ENCODE peak calls at places on chromosomes 12 and 14, in six cellular contexts. One of them, this sample, is unnamed.

GRCh38 chr12:46550266-46550879 is 177.8 kb upstream of the SLC38A2 start:
- DNase-seq in mesendoderm: no peak
- DNase-seq in CD8-positive, alpha-beta memory T cell: no peak
- DNase-seq in prostate gland: no peak
- DNase-seq in brain microvascular endothelial cell: no peak
- DNase-seq in pancreas: no peak
- DNase-seq in this sample: no peak

GRCh38 chr14:80211143-80212024 is at the start of gene DIO2:
- DNase-seq in mesendoderm: peak
- DNase-seq in CD8-positive, alpha-beta memory T cell: no peak
- DNase-seq in prostate gland: no peak
- DNase-seq in brain microvascular endothelial cell: no peak
- DNase-seq in pancreas: no peak
- DNase-seq in this sample: no peak

GRCh38 chr12:12336049-12336411 is 14.0 kb downstream of the MANSC1 start:
- DNase-seq in mesendoderm: peak
- DNase-seq in CD8-positive, alpha-beta memory T cell: no peak
- DNase-seq in prostate gland: no peak
- DNase-seq in brain microvascular endothelial cell: peak
- DNase-seq in pancreas: no peak
- DNase-seq in this sample: no peak

GRCh38 chr14:82313889-82314288 is 780.2 kb upstream of the SEL1L start:
- DNase-seq in mesendoderm: no peak
- DNase-seq in CD8-positive, alpha-beta memory T cell: no peak
- DNase-seq in prostate gland: peak
- DNase-seq in brain microvascular endothelial cell: no peak
- DNase-seq in pancreas: no peak
- DNase-seq in this sample: no peak

GRCh38 chr14:83164016-83164415 is 1630.4 kb upstream of the SEL1L start:
- DNase-seq in mesendoderm: no peak
- DNase-seq in CD8-positive, alpha-beta memory T cell: no peak
- DNase-seq in prostate gland: no peak
- DNase-seq in brain microvascular endothelial cell: peak
- DNase-seq in pancreas: no peak
- DNase-seq in this sample: no peak

GRCh38 chr12:89977356-89978185 is 268.9 kb upstream of the ATP2B1 start:
- DNase-seq in mesendoderm: no peak
- DNase-seq in CD8-positive, alpha-beta memory T cell: no peak
- DNase-seq in prostate gland: no peak
- DNase-seq in brain microvascular endothelial cell: no peak
- DNase-seq in pancreas: no peak
- DNase-seq in this sample: no peak

GRCh38 chr12:4962539-4963486 is 53.1 kb downstream of the KCNA1 start:
- DNase-seq in mesendoderm: peak
- DNase-seq in CD8-positive, alpha-beta memory T cell: no peak
- DNase-seq in prostate gland: no peak
- DNase-seq in brain microvascular endothelial cell: peak
- DNase-seq in pancreas: no peak
- DNase-seq in this sample: no peak

GRCh38 chr12:65613692-65614091 is 210.6 kb upstream of the HMGA2 start:
- DNase-seq in mesendoderm: no peak
- DNase-seq in CD8-positive, alpha-beta memory T cell: no peak
- DNase-seq in prostate gland: no peak
- DNase-seq in brain microvascular endothelial cell: no peak
- DNase-seq in pancreas: no peak
- DNase-seq in this sample: no peak

DNA sequence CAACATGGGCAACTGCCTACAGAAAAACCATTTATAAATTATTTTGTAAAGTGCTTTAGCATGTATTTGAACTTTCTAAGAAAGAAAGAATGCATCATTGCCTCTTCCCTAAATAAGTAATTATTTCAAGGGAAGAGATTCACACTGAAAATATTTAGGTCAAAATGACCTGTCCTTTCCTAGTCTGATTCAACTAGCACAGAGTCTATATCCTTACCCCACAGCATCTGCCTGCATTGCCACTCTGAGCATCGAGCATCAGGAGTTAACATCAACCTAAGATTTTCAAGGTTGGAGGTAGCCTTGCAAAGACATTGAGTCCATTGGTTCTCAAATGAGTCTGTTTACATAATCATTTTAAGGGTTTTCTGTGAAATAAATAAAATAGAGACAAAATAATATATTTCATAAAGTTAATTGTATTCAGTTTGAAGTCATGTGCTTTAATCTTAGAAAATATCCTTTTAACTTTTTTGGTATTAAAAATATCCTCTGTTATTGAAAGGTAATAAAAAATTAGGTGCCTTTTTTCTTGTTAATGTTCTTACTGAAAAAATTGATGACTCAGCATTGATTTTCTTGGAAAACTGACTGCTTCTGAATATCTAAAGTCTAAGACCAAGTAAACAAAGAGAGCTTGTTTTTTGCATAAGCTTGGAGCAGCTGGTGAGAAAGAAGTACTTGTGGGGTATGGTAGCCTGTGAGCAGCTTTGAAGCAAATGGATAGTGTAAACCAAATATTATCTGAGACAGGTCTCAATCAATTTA is 268.9 kb upstream of the CLEC14A start:
- DNase-seq in mesendoderm: no peak
- DNase-seq in CD8-positive, alpha-beta memory T cell: no peak
- DNase-seq in prostate gland: no peak
- DNase-seq in brain microvascular endothelial cell: no peak
- DNase-seq in pancreas: no peak
- DNase-seq in this sample: no peak
- H3K27ac ChIP-seq in mesendoderm: peak
- H3K27ac ChIP-seq in CD8-positive, alpha-beta memory T cell: no peak
- H3K27ac ChIP-seq in prostate gland: no peak
- H3K27ac ChIP-seq in brain microvascular endothelial cell: no peak
- H3K27ac ChIP-seq in pancreas: no peak
- H3K27ac ChIP-seq in this sample: no peak

GRCh38 chr14:96662116-96662901 is 134.9 kb upstream of the VRK1 start:
- DNase-seq in mesendoderm: no peak
- DNase-seq in CD8-positive, alpha-beta memory T cell: no peak
- DNase-seq in prostate gland: no peak
- DNase-seq in brain microvascular endothelial cell: no peak
- DNase-seq in pancreas: no peak
- DNase-seq in this sample: no peak
- H3K27ac ChIP-seq in mesendoderm: no peak
- H3K27ac ChIP-seq in CD8-positive, alpha-beta memory T cell: no peak
- H3K27ac ChIP-seq in prostate gland: no peak
- H3K27ac ChIP-seq in brain microvascular endothelial cell: no peak
- H3K27ac ChIP-seq in pancreas: no peak
- H3K27ac ChIP-seq in this sample: no peak

DNA sequence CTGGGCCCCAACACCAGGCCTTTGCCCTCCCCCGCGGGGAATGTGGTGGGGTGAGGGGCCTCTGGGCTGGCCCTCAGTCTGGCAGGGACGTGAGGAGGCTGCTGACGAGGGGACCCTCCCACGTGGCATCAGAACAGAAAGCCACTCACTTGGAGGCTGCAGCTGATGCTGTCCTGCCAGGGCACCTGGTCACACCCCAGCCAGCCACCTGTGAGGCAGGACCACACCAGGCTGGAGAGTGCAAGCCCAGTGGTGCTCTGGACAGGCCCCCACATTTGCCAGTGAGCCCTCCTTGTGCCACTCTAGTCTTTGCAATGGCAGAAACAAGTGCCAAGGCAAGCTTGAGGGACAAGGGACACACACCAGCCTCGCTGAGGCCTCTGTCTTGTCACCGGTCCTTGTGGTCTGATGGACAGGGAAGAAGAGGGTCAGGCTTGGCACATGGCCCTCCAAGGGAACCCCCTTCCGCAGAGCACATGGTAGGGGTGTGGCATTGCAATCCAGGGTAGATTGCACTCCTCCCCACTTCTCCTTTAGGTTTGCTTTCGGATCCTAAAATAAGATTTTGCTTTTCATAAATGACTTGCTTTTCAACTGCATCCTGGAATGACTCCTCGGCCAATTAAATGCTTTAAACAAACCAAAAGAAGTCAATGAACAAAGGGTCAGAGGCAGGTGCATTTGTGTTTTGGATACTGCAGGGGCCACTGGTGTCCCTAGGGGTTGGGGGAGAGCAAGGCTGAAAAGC is 53.7 kb downstream of the CCDC88C start:
- DNase-seq in mesendoderm: no peak
- DNase-seq in CD8-positive, alpha-beta memory T cell: no peak
- DNase-seq in prostate gland: no peak
- DNase-seq in brain microvascular endothelial cell: no peak
- DNase-seq in pancreas: no peak
- DNase-seq in this sample: no peak
- H3K27ac ChIP-seq in mesendoderm: no peak
- H3K27ac ChIP-seq in CD8-positive, alpha-beta memory T cell: no peak
- H3K27ac ChIP-seq in prostate gland: no peak
- H3K27ac ChIP-seq in brain microvascular endothelial cell: no peak
- H3K27ac ChIP-seq in pancreas: no peak
- H3K27ac ChIP-seq in this sample: no peak

GRCh38 chr12:93786669-93787397 is 109.7 kb downstream of the CRADD start:
- DNase-seq in mesendoderm: no peak
- DNase-seq in CD8-positive, alpha-beta memory T cell: no peak
- DNase-seq in prostate gland: no peak
- DNase-seq in brain microvascular endothelial cell: no peak
- DNase-seq in pancreas: no peak
- DNase-seq in this sample: no peak
- H3K27ac ChIP-seq in mesendoderm: no peak
- H3K27ac ChIP-seq in CD8-positive, alpha-beta memory T cell: no peak
- H3K27ac ChIP-seq in prostate gland: peak
- H3K27ac ChIP-seq in brain microvascular endothelial cell: peak
- H3K27ac ChIP-seq in pancreas: no peak
- H3K27ac ChIP-seq in this sample: no peak

GRCh38 chr14:45120109-45120508 is 14.2 kb downstream of the FKBP3 start:
- DNase-seq in mesendoderm: no peak
- DNase-seq in CD8-positive, alpha-beta memory T cell: no peak
- DNase-seq in prostate gland: no peak
- DNase-seq in brain microvascular endothelial cell: no peak
- DNase-seq in pancreas: no peak
- DNase-seq in this sample: no peak
- H3K27ac ChIP-seq in mesendoderm: no peak
- H3K27ac ChIP-seq in CD8-positive, alpha-beta memory T cell: no peak
- H3K27ac ChIP-seq in prostate gland: no peak
- H3K27ac ChIP-seq in brain microvascular endothelial cell: no peak
- H3K27ac ChIP-seq in pancreas: no peak
- H3K27ac ChIP-seq in this sample: no peak

GRCh38 chr14:49051328-49052060 is 534.7 kb downstream of the RPS29 start:
- DNase-seq in mesendoderm: peak
- DNase-seq in CD8-positive, alpha-beta memory T cell: no peak
- DNase-seq in prostate gland: no peak
- DNase-seq in brain microvascular endothelial cell: peak
- DNase-seq in pancreas: no peak
- DNase-seq in this sample: no peak
- H3K27ac ChIP-seq in mesendoderm: no peak
- H3K27ac ChIP-seq in CD8-positive, alpha-beta memory T cell: no peak
- H3K27ac ChIP-seq in prostate gland: no peak
- H3K27ac ChIP-seq in brain microvascular endothelial cell: no peak
- H3K27ac ChIP-seq in pancreas: no peak
- H3K27ac ChIP-seq in this sample: no peak

DNA sequence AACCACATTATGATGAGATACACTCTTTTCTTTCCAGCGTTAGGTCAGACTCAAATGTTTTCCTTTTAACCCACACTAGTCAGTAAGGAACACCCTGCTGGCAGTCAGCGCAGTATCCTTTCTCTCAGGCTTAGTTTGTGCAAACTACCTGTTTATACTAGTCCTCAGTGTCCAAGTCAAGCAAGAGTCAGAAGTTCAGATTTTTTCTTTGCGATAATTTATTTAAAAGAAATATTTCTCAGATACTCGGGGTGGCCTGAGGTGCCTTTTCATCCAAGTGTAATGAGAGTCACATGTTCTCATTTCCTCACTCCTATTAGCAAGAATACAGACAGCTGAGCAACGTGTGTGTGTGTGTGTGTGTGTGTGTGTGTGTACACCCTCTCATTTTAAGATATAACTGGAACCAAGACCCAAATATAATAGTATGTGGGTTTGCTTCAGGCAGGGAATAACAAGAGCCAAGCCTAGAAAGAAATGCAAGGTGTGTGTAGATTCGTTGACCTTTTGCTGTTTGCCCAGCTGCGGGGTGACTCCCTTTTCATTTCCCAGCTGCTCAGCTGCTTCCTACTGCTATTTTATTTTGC is 182.7 kb downstream of the KICS2 start:
- DNase-seq in mesendoderm: no peak
- DNase-seq in CD8-positive, alpha-beta memory T cell: no peak
- DNase-seq in prostate gland: peak
- DNase-seq in brain microvascular endothelial cell: peak
- DNase-seq in pancreas: no peak
- DNase-seq in this sample: peak
- H3K27ac ChIP-seq in mesendoderm: no peak
- H3K27ac ChIP-seq in CD8-positive, alpha-beta memory T cell: no peak
- H3K27ac ChIP-seq in prostate gland: no peak
- H3K27ac ChIP-seq in brain microvascular endothelial cell: no peak
- H3K27ac ChIP-seq in pancreas: peak
- H3K27ac ChIP-seq in this sample: peak

DNA sequence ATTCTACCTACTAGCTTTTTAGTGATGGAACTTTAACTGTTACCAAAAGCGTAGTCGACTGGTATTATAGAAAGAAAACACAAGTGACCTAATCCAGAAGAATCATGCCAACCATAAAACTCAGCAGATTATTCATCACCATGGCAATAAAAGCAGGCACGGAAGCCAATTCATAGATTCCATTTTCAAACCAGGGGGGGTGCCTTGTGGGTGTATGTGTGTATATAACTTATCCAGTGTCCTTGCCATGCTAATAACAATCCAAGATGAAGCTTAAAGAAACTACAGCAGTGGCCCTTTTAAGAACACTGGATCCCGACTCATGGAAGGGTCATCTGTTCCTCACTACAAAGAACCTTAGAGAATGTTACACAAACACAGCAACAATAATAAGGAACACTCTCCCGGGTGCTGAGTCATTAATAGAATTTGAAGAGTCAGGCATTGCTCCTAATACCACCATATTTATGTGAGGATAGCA is 61.0 kb downstream of the EPS8 start:
- DNase-seq in mesendoderm: no peak
- DNase-seq in CD8-positive, alpha-beta memory T cell: no peak
- DNase-seq in prostate gland: no peak
- DNase-seq in brain microvascular endothelial cell: peak
- DNase-seq in pancreas: no peak
- DNase-seq in this sample: peak
- H3K27ac ChIP-seq in mesendoderm: no peak
- H3K27ac ChIP-seq in CD8-positive, alpha-beta memory T cell: no peak
- H3K27ac ChIP-seq in prostate gland: no peak
- H3K27ac ChIP-seq in brain microvascular endothelial cell: peak
- H3K27ac ChIP-seq in pancreas: no peak
- H3K27ac ChIP-seq in this sample: peak

DNA sequence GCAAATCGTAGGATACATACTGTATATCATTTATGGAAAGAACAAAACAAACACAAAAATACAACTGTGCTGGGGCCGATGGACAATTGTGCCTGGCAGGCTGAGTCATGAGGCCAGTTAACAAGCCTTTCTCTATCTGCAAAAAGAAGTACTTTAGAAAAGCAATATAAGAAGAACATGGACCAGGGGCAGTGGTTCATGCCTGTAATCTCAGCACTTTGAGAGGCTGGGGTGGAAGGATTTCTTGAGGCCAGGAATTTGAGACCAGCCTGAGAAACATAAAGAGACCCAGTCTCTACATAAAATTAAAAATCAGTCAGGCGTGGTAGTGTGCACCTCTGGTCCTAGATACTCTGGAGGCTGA is 13.8 kb upstream of the CD27 start:
- DNase-seq in mesendoderm: no peak
- DNase-seq in CD8-positive, alpha-beta memory T cell: no peak
- DNase-seq in prostate gland: no peak
- DNase-seq in brain microvascular endothelial cell: no peak
- DNase-seq in pancreas: no peak
- DNase-seq in this sample: no peak
- H3K27ac ChIP-seq in mesendoderm: no peak
- H3K27ac ChIP-seq in CD8-positive, alpha-beta memory T cell: no peak
- H3K27ac ChIP-seq in prostate gland: peak
- H3K27ac ChIP-seq in brain microvascular endothelial cell: no peak
- H3K27ac ChIP-seq in pancreas: no peak
- H3K27ac ChIP-seq in this sample: peak